ENCODE peak calls at places on chromosomes 11 and 22, in six cellular contexts. T is hepatocyte, X is epithelial cell of esophagus, J is suprapubic skin, S is H1, A is AG04450. U is an unnamed sample.

GRCh38 chr11:79439893-79440450 is 858 bp downstream of the TENM4 start:
- DNase-seq in T (peak), X (peak), J (no peak), S (peak), A (no peak), U (no peak)

GRCh38 chr11:36478700-36479329 is 31.3 kb downstream of the TRAF6 start:
- DNase-seq in T (peak), X (peak), J (no peak), S (no peak), A (no peak), U (no peak)

GRCh38 chr11:3613998-3614741 is 27.6 kb downstream of the ART5 start:
- DNase-seq in T (no peak), X (no peak), J (no peak), S (no peak), A (no peak), U (no peak)

GRCh38 chr11:20397281-20397680 is 9.8 kb downstream of the PRMT3 start:
- DNase-seq in T (peak), X (peak), J (no peak), S (no peak), A (peak), U (no peak)

GRCh38 chr11:123478352-123478986 is 48.4 kb downstream of the GRAMD1B start:
- DNase-seq in T (peak), X (peak), J (no peak), S (no peak), A (peak), U (no peak)

GRCh38 chr11:44310456-44311272 is 725 bp upstream of the ALX4 start:
- DNase-seq in T (no peak), X (no peak), J (no peak), S (peak), A (no peak), U (no peak)

GRCh38 chr11:122319842-122320555 is 204.0 kb upstream of the BLID start:
- DNase-seq in T (no peak), X (no peak), J (no peak), S (no peak), A (no peak), U (no peak)

GRCh38 chr11:129766858-129767604 is 48.6 kb upstream of the TMEM45B start:
- DNase-seq in T (peak), X (peak), J (no peak), S (peak), A (no peak), U (no peak)

GRCh38 chr22:47060718-47061117 is 298.3 kb downstream of the TBC1D22A start:
- DNase-seq in T (no peak), X (no peak), J (no peak), S (no peak), A (no peak), U (no peak)

GRCh38 chr22:20238567-20239062 is 29.5 kb downstream of the RTN4R start:
- DNase-seq in T (peak), X (peak), J (no peak), S (peak), A (no peak), U (no peak)

GRCh38 chr22:37148031-37148651 is 1.6 kb downstream of the IL2RB start:
- DNase-seq in T (no peak), X (no peak), J (no peak), S (no peak), A (no peak), U (no peak)
- TF ChIP-seq CTCF in T (no peak), X (no peak), J (no peak), S (peak), A (no peak), U (no peak)

GRCh38 chr11:96214745-96215093 is 128.3 kb downstream of the MAML2 start:
- DNase-seq in T (no peak), X (no peak), J (no peak), S (no peak), A (no peak), U (no peak)
- H3K4me3 ChIP-seq in T (no peak), X (no peak), J (no peak), S (no peak), A (no peak), U (no peak)

DNA sequence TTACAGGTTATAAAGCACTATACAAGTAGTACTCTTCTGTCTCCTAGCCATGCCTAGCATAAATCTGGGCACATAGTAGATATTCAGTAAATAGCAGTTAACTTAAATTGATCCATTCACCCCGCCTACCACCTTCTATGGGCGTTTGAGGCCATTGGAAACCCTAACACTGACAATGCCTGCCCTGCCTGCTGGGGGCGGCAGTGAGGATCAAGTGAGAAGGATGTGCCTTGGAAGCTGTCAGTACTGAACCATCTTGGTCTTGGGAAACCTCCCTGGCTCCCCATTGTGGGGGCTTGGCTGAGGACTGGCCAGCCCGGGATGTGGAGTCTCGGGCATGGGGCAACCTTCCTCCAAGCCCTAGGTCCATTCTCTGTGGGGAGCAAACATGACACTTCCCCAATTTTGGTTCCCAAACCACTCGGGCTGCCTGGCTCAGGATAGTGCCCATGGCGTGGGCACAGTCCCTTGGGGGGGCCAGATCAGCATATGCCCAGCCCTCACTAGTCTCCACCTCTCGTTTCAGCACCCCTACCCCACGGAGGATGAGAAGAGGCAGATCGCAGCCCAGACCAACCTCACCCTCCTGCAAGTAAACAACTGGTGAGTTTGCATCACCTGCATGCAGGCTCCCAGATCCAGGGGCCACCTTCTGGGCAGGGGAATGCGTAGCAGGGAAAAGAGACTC is 67.4 kb downstream of the FEZ1 start:
- DNase-seq in T (no peak), X (peak), J (no peak), S (no peak), A (no peak), U (no peak)
- TF ChIP-seq CTCF in T (no peak), X (no peak), J (no peak), S (peak), A (no peak), U (no peak)

DNA sequence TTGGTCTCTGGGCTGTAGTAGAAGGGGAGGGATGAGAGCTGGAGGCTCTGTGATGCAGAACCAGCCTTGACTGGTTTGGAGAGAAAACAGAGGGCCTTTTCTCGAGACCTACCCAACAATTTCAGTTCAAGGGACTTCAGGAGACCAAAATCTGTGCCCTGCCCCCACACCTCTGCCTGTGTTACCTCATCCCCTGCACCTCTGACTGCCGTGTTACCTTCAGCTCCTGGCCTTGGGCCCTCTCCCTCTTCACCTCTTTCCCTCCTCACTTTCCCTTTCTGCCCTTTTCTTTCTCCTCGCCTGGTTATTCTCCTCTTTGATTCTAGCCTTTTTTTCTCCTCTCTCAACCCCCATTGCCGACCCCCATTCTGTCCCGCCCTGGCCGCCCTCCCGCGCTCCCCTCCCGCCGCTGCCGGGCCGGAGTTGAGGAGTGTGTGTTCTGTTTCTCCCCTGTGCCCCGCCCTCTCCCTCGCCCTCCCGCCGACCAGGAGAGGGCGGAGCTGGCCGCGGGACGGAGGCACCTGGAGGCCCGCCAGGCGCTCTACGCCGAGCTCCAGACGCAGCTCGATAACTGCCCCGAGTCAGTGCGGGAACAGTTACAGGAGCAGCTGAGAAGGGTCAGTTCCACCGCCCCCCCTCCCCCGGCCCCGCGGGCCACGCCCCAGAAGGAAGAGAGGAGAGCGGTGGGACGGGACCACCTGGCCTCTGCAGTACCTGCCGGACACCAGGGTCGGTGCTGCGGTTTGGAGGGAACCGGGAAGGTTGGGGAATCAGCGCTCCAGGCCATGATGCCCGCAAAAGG is 27.2 kb downstream of the PHLDB1 start:
- DNase-seq in T (peak), X (peak), J (no peak), S (peak), A (no peak), U (no peak)
- H3K4me3 ChIP-seq in T (no peak), X (peak), J (peak), S (peak), A (no peak), U (no peak)

GRCh38 chr11:852762-853161 is 10.1 kb downstream of the TSPAN4 start:
- DNase-seq in T (no peak), X (no peak), J (no peak), S (no peak), A (no peak), U (no peak)

GRCh38 chr11:848988-849824 is 6.6 kb downstream of the TSPAN4 start:
- DNase-seq in T (peak), X (no peak), J (no peak), S (peak), A (no peak), U (no peak)

GRCh38 chr11:849951-850776 is 7.5 kb downstream of the TSPAN4 start:
- DNase-seq in T (peak), X (no peak), J (no peak), S (no peak), A (no peak), U (no peak)

GRCh38 chr11:848380-848931 is 5.8 kb downstream of the TSPAN4 start:
- DNase-seq in T (peak), X (peak), J (no peak), S (peak), A (no peak), U (no peak)

DNA sequence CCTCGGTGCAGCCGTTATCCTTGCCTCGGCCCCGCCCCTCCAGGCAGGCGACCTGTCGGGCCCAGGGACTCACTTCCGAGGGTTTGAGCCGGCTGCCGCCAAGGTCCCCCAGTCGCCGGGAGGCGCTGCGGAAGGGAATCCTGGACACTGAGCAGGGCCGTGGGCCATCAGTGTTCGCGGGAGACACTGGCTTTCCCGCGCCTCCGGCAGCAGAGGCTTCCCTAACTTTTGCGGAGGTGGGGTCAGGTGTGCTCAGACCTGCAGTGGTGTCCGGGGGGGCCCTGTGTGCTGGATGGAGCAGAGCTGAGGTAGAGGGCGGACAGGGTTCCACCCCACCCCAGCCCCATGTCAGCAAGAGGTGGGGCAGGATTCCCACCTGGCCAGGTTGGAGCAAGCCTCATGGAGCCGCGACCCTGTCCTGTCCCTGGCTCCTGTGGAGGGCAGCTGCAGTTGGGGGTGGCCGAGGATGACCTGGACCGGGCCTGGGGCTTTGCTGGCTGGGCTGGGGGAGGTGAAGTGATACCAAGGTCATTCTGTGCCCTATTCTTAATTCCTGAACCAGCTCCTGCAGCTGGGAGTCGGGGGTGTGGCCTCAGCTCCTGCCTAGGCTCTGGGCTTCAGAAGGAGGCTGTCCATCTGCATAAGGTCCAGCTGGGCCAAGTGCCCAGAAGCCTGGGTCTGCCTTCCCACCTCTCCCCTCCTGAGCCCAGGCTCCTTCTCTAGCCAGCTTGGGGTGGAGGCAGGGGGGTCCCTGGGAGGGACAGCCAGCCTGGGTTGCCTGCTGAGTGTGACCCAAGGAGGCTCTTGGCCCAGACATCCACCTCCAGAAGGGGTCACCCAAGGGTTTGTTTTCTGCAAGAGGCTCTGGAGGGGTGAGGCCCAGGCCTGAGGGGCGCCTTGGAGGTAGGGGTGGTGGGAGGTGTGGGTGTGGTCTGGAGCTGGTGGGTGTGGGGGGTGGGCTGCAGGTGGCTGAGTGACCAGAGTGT is 8.4 kb downstream of the TSPAN4 start:
- DNase-seq in T (no peak), X (no peak), J (no peak), S (peak), A (no peak), U (no peak)
- TF ChIP-seq CTCF in T (peak), X (no peak), J (no peak), S (peak), A (peak), U (peak)

GRCh38 chr11:69635210-69635609 is 5.7 kb upstream of the CCND1 start:
- DNase-seq in T (no peak), X (no peak), J (peak), S (no peak), A (no peak), U (no peak)

GRCh38 chr11:69636870-69637600 is 3.9 kb upstream of the CCND1 start:
- DNase-seq in T (no peak), X (no peak), J (no peak), S (no peak), A (no peak), U (no peak)

GRCh38 chr11:69635804-69636511 is 5.0 kb upstream of the CCND1 start:
- DNase-seq in T (no peak), X (no peak), J (peak), S (no peak), A (no peak), U (no peak)

GRCh38 chr11:69637601-69637955 is 3.4 kb upstream of the CCND1 start:
- DNase-seq in T (no peak), X (no peak), J (peak), S (no peak), A (no peak), U (no peak)

DNA sequence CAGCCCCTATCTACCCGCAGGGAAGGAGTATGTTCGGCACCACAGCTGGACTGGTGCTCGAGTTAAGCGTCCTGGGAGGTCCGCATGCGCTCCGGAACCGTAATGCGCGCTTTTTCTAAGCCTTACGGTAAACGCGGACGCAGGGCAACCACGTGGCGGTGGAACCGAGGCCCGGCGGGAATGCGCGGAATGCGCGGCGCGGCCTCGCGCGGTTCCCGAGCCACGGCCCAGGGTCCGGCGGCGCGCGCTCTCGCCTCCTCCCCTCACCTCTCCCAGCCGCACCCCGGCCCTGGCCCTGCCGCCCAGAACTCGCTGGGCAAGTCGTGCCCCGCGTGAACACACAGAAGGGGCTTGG is 4.5 kb upstream of the CCND1 start:
- DNase-seq in T (peak), X (peak), J (peak), S (peak), A (peak), U (peak)
- H3K4me3 ChIP-seq in T (peak), X (peak), J (peak), S (peak), A (peak), U (peak)

U was measured in BJ.